ENCODE peak calls at places on chromosomes 6 and 20, in five cellular contexts. I is body of pancreas, G is Peyer's patch, K is left lung, X is right lobe of liver. V is an unnamed sample.

GRCh38 chr20:52454660-52455059 is 263.1 kb upstream of the ZFP64 start:
- DNase-seq in I (no peak), G (no peak), K (no peak), X (no peak), V (no peak)

GRCh38 chr6:42142118-42142835 is at the start of gene C6orf132:
- DNase-seq in I (peak), G (peak), K (peak), X (no peak), V (peak)

GRCh38 chr6:157492741-157493140 is 111.8 kb downstream of the ZDHHC14 start:
- DNase-seq in I (no peak), G (no peak), K (no peak), X (no peak), V (no peak)

GRCh38 chr20:2234788-2235187 is 61.0 kb upstream of the TGM3 start:
- DNase-seq in I (no peak), G (no peak), K (no peak), X (no peak), V (no peak)

GRCh38 chr6:127317275-127318128 is 25.9 kb downstream of the ECHDC1 start:
- DNase-seq in I (no peak), G (no peak), K (no peak), X (no peak), V (no peak)

GRCh38 chr6:2630362-2630761 is 120.4 kb downstream of the MYLK4 start:
- DNase-seq in I (peak), G (no peak), K (no peak), X (no peak), V (peak)

GRCh38 chr6:47168176-47168575 is 126.0 kb upstream of the ADGRF1 start:
- DNase-seq in I (no peak), G (no peak), K (no peak), X (no peak), V (peak)

GRCh38 chr6:38640216-38640909 is 634 bp upstream of the BTBD9 start:
- DNase-seq in I (no peak), G (peak), K (no peak), X (peak), V (no peak)

GRCh38 chr6:148146717-148147116 is 195.9 kb upstream of the SASH1 start:
- DNase-seq in I (no peak), G (no peak), K (no peak), X (no peak), V (peak)

GRCh38 chr6:121961726-121962125 is 437.7 kb upstream of the HSF2 start:
- DNase-seq in I (no peak), G (no peak), K (no peak), X (no peak), V (no peak)

GRCh38 chr20:57298457-57298856 is 31.1 kb upstream of the SPO11 start:
- DNase-seq in I (no peak), G (no peak), K (no peak), X (no peak), V (no peak)

GRCh38 chr6:18395851-18396187 is 8.7 kb downstream of the RNF144B start:
- DNase-seq in I (no peak), G (no peak), K (no peak), X (no peak), V (no peak)

GRCh38 chr6:164095056-164095455 is 680.5 kb downstream of the QKI start:
- DNase-seq in I (no peak), G (no peak), K (no peak), X (no peak), V (no peak)

GRCh38 chr20:62356948-62357667 is 10.0 kb downstream of the LAMA5 start:
- DNase-seq in I (peak), G (no peak), K (peak), X (peak), V (no peak)

GRCh38 chr6:57313711-57314471 is 3.5 kb upstream of the PRIM2 start:
- DNase-seq in I (no peak), G (no peak), K (no peak), X (no peak), V (peak)

GRCh38 chr20:62430311-62430853 is 3.0 kb upstream of the RBBP8NL start:
- DNase-seq in I (no peak), G (no peak), K (no peak), X (no peak), V (no peak)

GRCh38 chr6:52538921-52539354 is 37.9 kb downstream of the TRAM2 start:
- DNase-seq in I (no peak), G (no peak), K (no peak), X (no peak), V (peak)

GRCh38 chr6:150006961-150007464 is 18.3 kb downstream of the RAET1L start:
- DNase-seq in I (no peak), G (no peak), K (no peak), X (no peak), V (no peak)

GRCh38 chr6:90296346-90297123 is at the start of gene BACH2:
- DNase-seq in I (peak), G (peak), K (peak), X (peak), V (peak)
- TF ChIP-seq CTCF in I (peak), G (peak), K (peak), X (no peak), V (peak)

GRCh38 chr6:78157606-78158005 is 504.8 kb downstream of the MEI4 start:
- DNase-seq in I (no peak), G (no peak), K (no peak), X (no peak), V (no peak)
- TF ChIP-seq CTCF in I (no peak), G (no peak), K (no peak), X (no peak), V (no peak)

GRCh38 chr6:7238900-7239589 is 74.0 kb downstream of the SSR1 start:
- DNase-seq in I (peak), G (peak), K (peak), X (peak), V (no peak)
- TF ChIP-seq CTCF in I (peak), G (peak), K (peak), X (peak), V (peak)

GRCh38 chr6:73314577-73315492 is 39.2 kb downstream of the DPPA5 start:
- DNase-seq in I (no peak), G (no peak), K (no peak), X (no peak), V (no peak)

GRCh38 chr6:73309784-73310502 is 44.1 kb downstream of the DPPA5 start:
- DNase-seq in I (peak), G (peak), K (peak), X (peak), V (peak)

GRCh38 chr6:73309534-73309783 is 44.6 kb downstream of the DPPA5 start:
- DNase-seq in I (no peak), G (no peak), K (no peak), X (no peak), V (no peak)

DNA sequence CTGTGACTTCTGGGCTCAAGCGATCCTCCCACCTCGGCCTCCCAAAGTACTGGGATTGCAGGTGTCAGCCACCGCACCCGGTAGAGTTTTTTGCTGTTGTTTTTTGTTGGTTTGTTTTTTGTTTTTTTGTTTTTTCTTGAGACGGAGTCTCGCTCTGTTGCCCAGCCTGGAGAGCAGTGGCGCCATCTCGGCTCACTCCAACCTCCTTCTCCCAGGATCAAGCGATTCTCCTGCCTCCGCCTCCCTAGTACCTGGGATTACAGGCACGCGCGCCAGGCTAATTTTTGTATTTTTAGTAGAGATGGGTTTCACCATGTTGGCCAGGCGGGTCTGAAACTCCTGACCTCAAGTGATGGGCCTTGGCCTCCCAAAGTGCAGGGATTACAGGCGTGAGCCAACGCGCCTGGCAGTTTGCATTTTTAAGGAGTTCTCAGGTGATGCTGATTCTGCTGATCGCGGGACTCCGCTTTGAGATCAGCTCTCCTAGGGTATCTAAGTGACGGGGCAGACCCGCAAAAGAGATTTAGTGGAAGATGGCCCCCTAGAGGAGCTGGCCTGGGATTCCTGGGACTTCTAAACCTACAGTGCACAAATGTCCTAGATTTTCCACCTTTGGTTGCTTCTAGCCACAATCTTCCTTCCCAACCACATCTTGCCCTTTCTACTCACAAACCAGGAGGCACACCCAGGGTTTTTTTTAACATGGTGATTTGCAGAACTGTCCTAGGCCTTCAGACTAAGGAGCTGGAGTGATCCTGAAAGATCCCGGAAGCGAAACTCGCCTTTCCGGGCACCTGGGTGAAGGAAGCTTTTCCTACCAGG is 45.2 kb downstream of the DPPA5 start:
- DNase-seq in I (peak), G (no peak), K (no peak), X (no peak), V (peak)
- TF ChIP-seq CTCF in I (no peak), G (no peak), K (no peak), X (no peak), V (peak)

GRCh38 chr6:132020138-132020551 is 69.0 kb upstream of the CCN2 start:
- DNase-seq in I (peak), G (no peak), K (peak), X (no peak), V (no peak)

GRCh38 chr6:132025468-132025867 is 74.3 kb upstream of the CCN2 start:
- DNase-seq in I (no peak), G (no peak), K (no peak), X (no peak), V (no peak)

GRCh38 chr6:132017921-132018320 is 66.7 kb upstream of the CCN2 start:
- DNase-seq in I (no peak), G (no peak), K (no peak), X (no peak), V (no peak)

GRCh38 chr6:132021552-132022375 is 70.6 kb upstream of the CCN2 start:
- DNase-seq in I (no peak), G (no peak), K (no peak), X (no peak), V (no peak)

GRCh38 chr6:132023490-132023889 is 72.3 kb upstream of the CCN2 start:
- DNase-seq in I (peak), G (no peak), K (no peak), X (no peak), V (no peak)
- TF ChIP-seq CTCF in I (no peak), G (no peak), K (no peak), X (peak), V (no peak)

DNA sequence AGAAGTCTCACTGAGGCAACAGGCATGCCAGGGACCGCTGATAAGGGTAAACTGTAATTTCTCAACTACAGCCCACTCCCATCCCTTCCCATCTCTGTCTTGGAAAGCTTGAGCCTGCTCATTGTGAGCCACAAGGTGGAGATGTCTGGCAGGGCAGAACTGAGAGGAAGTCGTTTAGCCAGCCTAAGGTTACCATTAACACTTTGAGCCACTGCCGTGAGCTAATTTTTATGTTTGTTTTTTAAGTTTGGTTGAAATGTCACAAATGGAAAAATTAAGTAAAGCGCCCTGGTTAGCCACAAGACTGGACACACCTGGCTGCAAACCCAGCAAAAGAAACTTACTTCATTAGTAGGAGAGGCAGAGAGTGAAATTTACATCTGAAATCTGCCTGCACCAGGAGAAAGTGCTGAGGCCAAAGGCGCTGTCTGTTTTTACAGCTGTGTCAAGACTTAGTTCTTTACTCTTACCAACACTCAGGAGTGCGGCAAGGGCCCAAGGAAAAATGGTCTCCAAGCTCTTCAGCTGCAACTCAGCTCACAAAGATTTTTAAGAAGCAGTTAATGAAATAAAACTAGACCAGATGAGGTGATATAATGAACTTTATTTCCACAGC is 50.0 kb upstream of the FAM83C start:
- DNase-seq in I (no peak), G (no peak), K (no peak), X (no peak), V (no peak)
- TF ChIP-seq CTCF in I (no peak), G (no peak), K (no peak), X (no peak), V (peak)

V was measured in foreskin keratinocyte.